ENCODE peak calls at places on chromosome 12, in five cellular contexts. One of them, this sample, is unnamed.

GRCh38 chr12:106917503-106917902 is 38.2 kb upstream of the TMEM263 start:
- DNase-seq in tibial artery: no peak
- DNase-seq in H1: no peak
- DNase-seq in CD4-positive, alpha-beta T cell: no peak
- DNase-seq in adrenal gland: no peak
- DNase-seq in this sample: no peak

GRCh38 chr12:24297516-24297915 is 348.0 kb upstream of the SOX5 start:
- DNase-seq in H1: no peak
- DNase-seq in CD4-positive, alpha-beta T cell: no peak
- DNase-seq in tibial artery: no peak
- DNase-seq in adrenal gland: no peak
- DNase-seq in this sample: no peak

GRCh38 chr12:107875772-107876171 is 101.3 kb downstream of the ASCL4 start:
- DNase-seq in adrenal gland: no peak
- DNase-seq in H1: no peak
- DNase-seq in CD4-positive, alpha-beta T cell: no peak
- DNase-seq in tibial artery: no peak
- DNase-seq in this sample: no peak

GRCh38 chr12:50400104-50400637 is 514 bp upstream of the LARP4 start:
- DNase-seq in CD4-positive, alpha-beta T cell: no peak
- DNase-seq in adrenal gland: no peak
- DNase-seq in H1: no peak
- DNase-seq in tibial artery: no peak
- DNase-seq in this sample: no peak

GRCh38 chr12:4997939-4998338 is 45.7 kb upstream of the KCNA5 start:
- DNase-seq in H1: no peak
- DNase-seq in adrenal gland: peak; percentile 21
- DNase-seq in tibial artery: peak; percentile 89
- DNase-seq in CD4-positive, alpha-beta T cell: no peak
- DNase-seq in this sample: no peak

GRCh38 chr12:15423629-15424028 is 101.3 kb downstream of the PTPRO start:
- DNase-seq in adrenal gland: no peak
- DNase-seq in CD4-positive, alpha-beta T cell: no peak
- DNase-seq in tibial artery: no peak
- DNase-seq in H1: no peak
- DNase-seq in this sample: no peak

GRCh38 chr12:57754411-57755193 is at the start of gene MARCHF9:
- DNase-seq in adrenal gland: peak; percentile 74
- DNase-seq in CD4-positive, alpha-beta T cell: peak; percentile 84
- DNase-seq in tibial artery: peak; percentile 77
- DNase-seq in H1: no peak
- DNase-seq in this sample: peak; percentile 93

GRCh38 chr12:3333583-3333982 is 157.4 kb upstream of the PRMT8 start:
- DNase-seq in H1: peak; percentile 76
- DNase-seq in tibial artery: no peak
- DNase-seq in adrenal gland: no peak
- DNase-seq in CD4-positive, alpha-beta T cell: no peak
- DNase-seq in this sample: peak; percentile 35

GRCh38 chr12:50110762-50111416 is 1.1 kb upstream of the COX14 start:
- DNase-seq in CD4-positive, alpha-beta T cell: no peak
- DNase-seq in tibial artery: peak; percentile 93
- DNase-seq in H1: no peak
- DNase-seq in adrenal gland: peak; percentile 91
- DNase-seq in this sample: peak; percentile 32

GRCh38 chr12:27967551-27968054 is 4.9 kb downstream of the PTHLH start:
- DNase-seq in CD4-positive, alpha-beta T cell: no peak
- DNase-seq in H1: no peak
- DNase-seq in tibial artery: no peak
- DNase-seq in adrenal gland: no peak
- DNase-seq in this sample: no peak

GRCh38 chr12:68086019-68086603 is 73.4 kb downstream of the IFNG start:
- DNase-seq in tibial artery: peak; percentile 70
- DNase-seq in adrenal gland: no peak
- DNase-seq in CD4-positive, alpha-beta T cell: no peak
- DNase-seq in H1: no peak
- DNase-seq in this sample: no peak

GRCh38 chr12:51048601-51049369 is 658 bp downstream of the LETMD1 start:
- DNase-seq in CD4-positive, alpha-beta T cell: no peak
- DNase-seq in H1: no peak
- DNase-seq in adrenal gland: no peak
- DNase-seq in tibial artery: no peak
- DNase-seq in this sample: no peak

GRCh38 chr12:57230381-57231155 is 1.1 kb downstream of the SHMT2 start:
- DNase-seq in adrenal gland: no peak
- DNase-seq in H1: no peak
- DNase-seq in tibial artery: no peak
- DNase-seq in CD4-positive, alpha-beta T cell: no peak
- DNase-seq in this sample: no peak

GRCh38 chr12:92208613-92209121 is 63.0 kb upstream of the BTG1 start:
- DNase-seq in H1: no peak
- DNase-seq in tibial artery: no peak
- DNase-seq in CD4-positive, alpha-beta T cell: peak; percentile 12
- DNase-seq in adrenal gland: peak; percentile 20
- DNase-seq in this sample: no peak

GRCh38 chr12:55072093-55072492 is 52.3 kb downstream of the NEUROD4 start:
- DNase-seq in adrenal gland: peak; percentile 37
- DNase-seq in tibial artery: no peak
- DNase-seq in CD4-positive, alpha-beta T cell: peak; percentile 82
- DNase-seq in H1: no peak
- DNase-seq in this sample: peak; percentile 77
- TF ChIP-seq CTCF in adrenal gland: peak; percentile 38
- TF ChIP-seq CTCF in tibial artery: no peak
- TF ChIP-seq CTCF in CD4-positive, alpha-beta T cell: peak; percentile 75
- TF ChIP-seq CTCF in H1: peak; percentile 89
- TF ChIP-seq CTCF in this sample: peak; percentile 56

GRCh38 chr12:109450980-109451379 is 26.1 kb downstream of the KCTD10 start:
- DNase-seq in H1: no peak
- DNase-seq in CD4-positive, alpha-beta T cell: no peak
- DNase-seq in adrenal gland: no peak
- DNase-seq in tibial artery: no peak
- DNase-seq in this sample: no peak
- TF ChIP-seq CTCF in H1: no peak
- TF ChIP-seq CTCF in CD4-positive, alpha-beta T cell: no peak
- TF ChIP-seq CTCF in adrenal gland: no peak
- TF ChIP-seq CTCF in tibial artery: no peak
- TF ChIP-seq CTCF in this sample: no peak

GRCh38 chr12:116697305-116698130 is 40.4 kb downstream of the SPRING1 start:
- DNase-seq in tibial artery: no peak
- DNase-seq in adrenal gland: peak; percentile 26
- DNase-seq in H1: no peak
- DNase-seq in CD4-positive, alpha-beta T cell: no peak
- DNase-seq in this sample: peak; percentile 39
- TF ChIP-seq CTCF in tibial artery: no peak
- TF ChIP-seq CTCF in adrenal gland: peak; percentile 12
- TF ChIP-seq CTCF in H1: peak; percentile 80
- TF ChIP-seq CTCF in CD4-positive, alpha-beta T cell: no peak
- TF ChIP-seq CTCF in this sample: no peak

DNA sequence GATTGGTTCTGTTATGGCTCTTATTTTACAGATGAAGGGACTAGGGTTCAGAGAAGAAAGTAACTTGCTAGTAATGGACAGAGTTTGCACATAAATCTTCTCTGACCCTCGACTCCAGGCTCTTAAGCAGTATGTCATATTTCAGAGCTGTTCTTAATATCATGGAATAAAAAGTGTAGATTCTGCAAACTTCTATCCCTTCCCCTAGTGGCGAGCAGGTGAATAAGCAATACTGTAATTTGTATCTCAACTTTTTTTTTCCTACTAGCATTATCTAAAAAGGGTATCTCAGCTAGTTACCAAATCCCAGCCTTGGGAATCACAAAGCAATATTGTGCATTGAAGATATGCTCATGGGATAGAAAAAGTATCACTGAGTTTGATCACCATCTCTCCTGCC is 83.2 kb downstream of the ANO4 start:
- DNase-seq in adrenal gland: no peak
- DNase-seq in CD4-positive, alpha-beta T cell: no peak
- DNase-seq in tibial artery: no peak
- DNase-seq in H1: no peak
- DNase-seq in this sample: no peak
- TF ChIP-seq CTCF in adrenal gland: no peak
- TF ChIP-seq CTCF in CD4-positive, alpha-beta T cell: no peak
- TF ChIP-seq CTCF in tibial artery: no peak
- TF ChIP-seq CTCF in H1: peak; percentile 50
- TF ChIP-seq CTCF in this sample: peak; percentile 20

GRCh38 chr12:76345569-76345968 is 2.6 kb downstream of the BBS10 start:
- DNase-seq in adrenal gland: no peak
- DNase-seq in tibial artery: no peak
- DNase-seq in H1: no peak
- DNase-seq in CD4-positive, alpha-beta T cell: no peak
- DNase-seq in this sample: no peak

GRCh38 chr12:76348079-76348901 is at the start of gene BBS10:
- DNase-seq in H1: peak; percentile 73
- DNase-seq in tibial artery: peak; percentile 95
- DNase-seq in CD4-positive, alpha-beta T cell: peak; percentile 83
- DNase-seq in adrenal gland: peak; percentile 95
- DNase-seq in this sample: peak; percentile 92

GRCh38 chr12:76346236-76346635 is 2.0 kb downstream of the BBS10 start:
- DNase-seq in CD4-positive, alpha-beta T cell: no peak
- DNase-seq in H1: no peak
- DNase-seq in tibial artery: no peak
- DNase-seq in adrenal gland: no peak
- DNase-seq in this sample: no peak

GRCh38 chr12:76341436-76342030 is 6.7 kb downstream of the BBS10 start:
- DNase-seq in adrenal gland: no peak
- DNase-seq in CD4-positive, alpha-beta T cell: no peak
- DNase-seq in tibial artery: no peak
- DNase-seq in H1: no peak
- DNase-seq in this sample: no peak

GRCh38 chr12:76346798-76347420 is 1.3 kb downstream of the BBS10 start:
- DNase-seq in tibial artery: no peak
- DNase-seq in CD4-positive, alpha-beta T cell: no peak
- DNase-seq in adrenal gland: peak; percentile 51
- DNase-seq in H1: no peak
- DNase-seq in this sample: peak; percentile 33
- TF ChIP-seq CTCF in tibial artery: no peak
- TF ChIP-seq CTCF in CD4-positive, alpha-beta T cell: no peak
- TF ChIP-seq CTCF in adrenal gland: peak; percentile 47
- TF ChIP-seq CTCF in H1: peak; percentile 23
- TF ChIP-seq CTCF in this sample: peak; percentile 23

GRCh38 chr12:74031045-74031444 is 506.6 kb upstream of the ATXN7L3B start:
- DNase-seq in adrenal gland: no peak
- DNase-seq in tibial artery: no peak
- DNase-seq in H1: no peak
- DNase-seq in CD4-positive, alpha-beta T cell: no peak
- DNase-seq in this sample: no peak

GRCh38 chr12:74033531-74033930 is 504.1 kb upstream of the ATXN7L3B start:
- DNase-seq in H1: no peak
- DNase-seq in CD4-positive, alpha-beta T cell: no peak
- DNase-seq in adrenal gland: no peak
- DNase-seq in tibial artery: no peak
- DNase-seq in this sample: no peak
- TF ChIP-seq CTCF in H1: no peak
- TF ChIP-seq CTCF in CD4-positive, alpha-beta T cell: no peak
- TF ChIP-seq CTCF in adrenal gland: no peak
- TF ChIP-seq CTCF in tibial artery: no peak
- TF ChIP-seq CTCF in this sample: no peak

GRCh38 chr12:69583203-69583602 is 2.1 kb upstream of the CCT2 start:
- DNase-seq in H1: peak; percentile 10
- DNase-seq in CD4-positive, alpha-beta T cell: no peak
- DNase-seq in tibial artery: no peak
- DNase-seq in adrenal gland: no peak
- DNase-seq in this sample: peak; percentile 15
- TF ChIP-seq CTCF in H1: peak; percentile 61
- TF ChIP-seq CTCF in CD4-positive, alpha-beta T cell: no peak
- TF ChIP-seq CTCF in tibial artery: no peak
- TF ChIP-seq CTCF in adrenal gland: no peak
- TF ChIP-seq CTCF in this sample: no peak

This sample was measured in Calu3.